ENCODE peak calls at places on chromosomes 2 and 18, in four cellular contexts. One of them, this sample, is unnamed.

GRCh38 chr2:185144159-185144919 is 546.0 kb downstream of the ZNF804A start:
- DNase-seq in fibroblast of the aortic adventitia: no peak
- DNase-seq in AG04450: no peak
- DNase-seq in OCI-LY7: no peak
- DNase-seq in this sample: no peak

GRCh38 chr2:64675860-64676259 is 22.1 kb upstream of the SERTAD2 start:
- DNase-seq in fibroblast of the aortic adventitia: no peak
- DNase-seq in AG04450: no peak
- DNase-seq in OCI-LY7: no peak
- DNase-seq in this sample: no peak

GRCh38 chr18:50805732-50806131 is 14.1 kb downstream of the MRO start:
- DNase-seq in fibroblast of the aortic adventitia: no peak
- DNase-seq in AG04450: no peak
- DNase-seq in OCI-LY7: no peak
- DNase-seq in this sample: no peak

GRCh38 chr18:41954827-41955613 is at the start of gene PIK3C3:
- DNase-seq in fibroblast of the aortic adventitia: peak
- DNase-seq in AG04450: peak
- DNase-seq in OCI-LY7: peak
- DNase-seq in this sample: peak

GRCh38 chr2:66387374-66387773 is 47.6 kb upstream of the MEIS1 start:
- DNase-seq in fibroblast of the aortic adventitia: no peak
- DNase-seq in AG04450: no peak
- DNase-seq in OCI-LY7: no peak
- DNase-seq in this sample: no peak

GRCh38 chr2:17849260-17849659 is 29.2 kb upstream of the KCNS3 start:
- DNase-seq in fibroblast of the aortic adventitia: no peak
- DNase-seq in AG04450: no peak
- DNase-seq in OCI-LY7: no peak
- DNase-seq in this sample: no peak

GRCh38 chr2:212330263-212330662 is 208.3 kb downstream of the ERBB4 start:
- DNase-seq in fibroblast of the aortic adventitia: no peak
- DNase-seq in AG04450: no peak
- DNase-seq in OCI-LY7: no peak
- DNase-seq in this sample: no peak

GRCh38 chr18:57775937-57776336 is 27.2 kb downstream of the ATP8B1 start:
- DNase-seq in fibroblast of the aortic adventitia: peak
- DNase-seq in AG04450: no peak
- DNase-seq in OCI-LY7: no peak
- DNase-seq in this sample: no peak

GRCh38 chr2:45759310-45759851 is 107.9 kb downstream of the PRKCE start:
- DNase-seq in fibroblast of the aortic adventitia: peak
- DNase-seq in AG04450: no peak
- DNase-seq in OCI-LY7: no peak
- DNase-seq in this sample: no peak

GRCh38 chr18:2920027-2920426 is 73.2 kb downstream of the EMILIN2 start:
- DNase-seq in fibroblast of the aortic adventitia: no peak
- DNase-seq in AG04450: no peak
- DNase-seq in OCI-LY7: no peak
- DNase-seq in this sample: no peak

GRCh38 chr2:19124135-19124534 is 234.3 kb downstream of the OSR1 start:
- DNase-seq in fibroblast of the aortic adventitia: peak
- DNase-seq in AG04450: peak
- DNase-seq in OCI-LY7: no peak
- DNase-seq in this sample: no peak

GRCh38 chr2:237872178-237872887 is 12.9 kb downstream of the RAMP1 start:
- DNase-seq in fibroblast of the aortic adventitia: no peak
- DNase-seq in AG04450: no peak
- DNase-seq in OCI-LY7: no peak
- DNase-seq in this sample: no peak

GRCh38 chr2:1586946-1587840 is 157.1 kb downstream of the PXDN start:
- DNase-seq in fibroblast of the aortic adventitia: no peak
- DNase-seq in AG04450: no peak
- DNase-seq in OCI-LY7: no peak
- DNase-seq in this sample: no peak

GRCh38 chr2:144162652-144163051 is 357.3 kb downstream of the ZEB2 start:
- DNase-seq in fibroblast of the aortic adventitia: no peak
- DNase-seq in AG04450: no peak
- DNase-seq in OCI-LY7: peak
- DNase-seq in this sample: peak

GRCh38 chr2:221318751-221319150 is 253.4 kb downstream of the EPHA4 start:
- DNase-seq in fibroblast of the aortic adventitia: no peak
- DNase-seq in AG04450: no peak
- DNase-seq in OCI-LY7: no peak
- DNase-seq in this sample: no peak

GRCh38 chr2:108199726-108200125 is 40.0 kb upstream of the SULT1C3 start:
- DNase-seq in fibroblast of the aortic adventitia: peak
- DNase-seq in AG04450: no peak
- DNase-seq in OCI-LY7: no peak
- DNase-seq in this sample: no peak

GRCh38 chr2:72754628-72755320 is 71.1 kb downstream of the EXOC6B start:
- DNase-seq in fibroblast of the aortic adventitia: peak
- DNase-seq in AG04450: no peak
- DNase-seq in OCI-LY7: no peak
- DNase-seq in this sample: no peak

GRCh38 chr2:225670111-225670974 is 270.8 kb downstream of the NYAP2 start:
- DNase-seq in fibroblast of the aortic adventitia: peak
- DNase-seq in AG04450: peak
- DNase-seq in OCI-LY7: peak
- DNase-seq in this sample: no peak

GRCh38 chr18:10750386-10751035 is 224.7 kb downstream of the NAPG start:
- DNase-seq in fibroblast of the aortic adventitia: peak
- DNase-seq in AG04450: no peak
- DNase-seq in OCI-LY7: no peak
- DNase-seq in this sample: no peak

GRCh38 chr2:231364961-231365810 is 30.3 kb upstream of the B3GNT7 start:
- DNase-seq in fibroblast of the aortic adventitia: peak
- DNase-seq in AG04450: peak
- DNase-seq in OCI-LY7: peak
- DNase-seq in this sample: peak

GRCh38 chr2:237677951-237678481 is 50.6 kb downstream of the LRRFIP1 start:
- DNase-seq in fibroblast of the aortic adventitia: peak
- DNase-seq in AG04450: peak
- DNase-seq in OCI-LY7: peak
- DNase-seq in this sample: no peak

GRCh38 chr2:145411493-145411892 is 891.6 kb upstream of the ZEB2 start:
- DNase-seq in fibroblast of the aortic adventitia: no peak
- DNase-seq in AG04450: no peak
- DNase-seq in OCI-LY7: peak
- DNase-seq in this sample: peak

GRCh38 chr2:17182399-17182798 is 335.8 kb downstream of the RAD51AP2 start:
- DNase-seq in fibroblast of the aortic adventitia: no peak
- DNase-seq in AG04450: no peak
- DNase-seq in OCI-LY7: no peak
- DNase-seq in this sample: no peak

GRCh38 chr2:233100192-233100998 is 40.3 kb downstream of the INPP5D start:
- DNase-seq in fibroblast of the aortic adventitia: no peak
- DNase-seq in AG04450: no peak
- DNase-seq in OCI-LY7: peak
- DNase-seq in this sample: peak

GRCh38 chr2:128710242-128710641 is 391.6 kb upstream of the HS6ST1 start:
- DNase-seq in fibroblast of the aortic adventitia: no peak
- DNase-seq in AG04450: no peak
- DNase-seq in OCI-LY7: no peak
- DNase-seq in this sample: no peak

GRCh38 chr2:45130758-45131157 is 121.5 kb upstream of the SIX2 start:
- DNase-seq in fibroblast of the aortic adventitia: no peak
- DNase-seq in AG04450: no peak
- DNase-seq in OCI-LY7: no peak
- DNase-seq in this sample: no peak

DNA sequence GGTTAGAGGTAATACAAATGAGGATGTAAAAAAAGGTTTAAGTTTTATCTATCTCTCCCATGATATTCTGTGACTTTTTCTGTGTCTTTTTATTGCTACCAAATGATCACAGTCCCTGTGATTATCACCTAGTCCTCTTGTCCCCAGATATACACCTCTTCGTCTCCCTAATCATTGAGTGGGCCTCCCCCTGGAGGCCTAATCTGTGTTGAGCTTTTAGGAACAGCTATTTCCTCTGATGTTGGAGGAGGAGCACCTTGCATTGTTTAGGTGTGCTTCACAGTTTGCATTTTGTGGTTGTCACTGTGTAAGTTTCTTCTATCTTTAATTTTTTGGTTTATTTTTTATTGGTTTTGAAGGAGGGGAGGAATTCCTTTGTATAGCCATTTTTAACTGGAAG is 33.3 kb downstream of the CCDC85A start:
- DNase-seq in fibroblast of the aortic adventitia: no peak
- DNase-seq in AG04450: no peak
- DNase-seq in OCI-LY7: no peak
- DNase-seq in this sample: no peak
- TF ChIP-seq CTCF in fibroblast of the aortic adventitia: no peak
- TF ChIP-seq CTCF in AG04450: no peak
- TF ChIP-seq CTCF in OCI-LY7: no peak
- TF ChIP-seq CTCF in this sample: no peak

DNA sequence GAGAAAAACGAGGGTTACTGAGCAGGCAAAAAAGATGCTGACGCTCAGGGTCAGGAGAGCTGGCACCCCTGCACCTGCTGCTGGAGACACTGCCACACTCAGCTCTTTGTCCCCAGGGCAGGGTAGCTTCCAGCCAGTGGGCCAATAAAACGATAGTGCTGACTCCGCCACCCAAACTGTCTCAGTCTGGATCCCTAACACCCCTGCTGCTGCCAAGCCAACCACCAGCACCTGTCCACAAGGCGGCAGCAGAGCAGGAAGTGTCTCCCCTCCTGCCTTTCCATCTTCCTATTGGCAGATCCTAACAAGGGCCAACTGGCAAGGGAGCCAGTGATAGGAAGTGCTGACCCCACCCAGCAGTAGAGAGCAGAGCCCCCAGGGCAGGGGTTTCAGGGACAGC is 531.5 kb upstream of the SALL3 start:
- DNase-seq in fibroblast of the aortic adventitia: no peak
- DNase-seq in AG04450: no peak
- DNase-seq in OCI-LY7: peak
- DNase-seq in this sample: no peak
- TF ChIP-seq CTCF in fibroblast of the aortic adventitia: no peak
- TF ChIP-seq CTCF in AG04450: no peak
- TF ChIP-seq CTCF in OCI-LY7: peak
- TF ChIP-seq CTCF in this sample: no peak

GRCh38 chr2:26780203-26780760 is 5.6 kb upstream of the CENPA start:
- DNase-seq in fibroblast of the aortic adventitia: no peak
- DNase-seq in AG04450: no peak
- DNase-seq in OCI-LY7: no peak
- DNase-seq in this sample: no peak

GRCh38 chr2:26786207-26787023 is 559 bp downstream of the CENPA start:
- DNase-seq in fibroblast of the aortic adventitia: no peak
- DNase-seq in AG04450: no peak
- DNase-seq in OCI-LY7: peak
- DNase-seq in this sample: peak

GRCh38 chr2:26784570-26785234 is 1.2 kb upstream of the CENPA start:
- DNase-seq in fibroblast of the aortic adventitia: no peak
- DNase-seq in AG04450: no peak
- DNase-seq in OCI-LY7: no peak
- DNase-seq in this sample: no peak

GRCh38 chr2:26782876-26783704 is 2.8 kb upstream of the CENPA start:
- DNase-seq in fibroblast of the aortic adventitia: no peak
- DNase-seq in AG04450: no peak
- DNase-seq in OCI-LY7: no peak
- DNase-seq in this sample: no peak

DNA sequence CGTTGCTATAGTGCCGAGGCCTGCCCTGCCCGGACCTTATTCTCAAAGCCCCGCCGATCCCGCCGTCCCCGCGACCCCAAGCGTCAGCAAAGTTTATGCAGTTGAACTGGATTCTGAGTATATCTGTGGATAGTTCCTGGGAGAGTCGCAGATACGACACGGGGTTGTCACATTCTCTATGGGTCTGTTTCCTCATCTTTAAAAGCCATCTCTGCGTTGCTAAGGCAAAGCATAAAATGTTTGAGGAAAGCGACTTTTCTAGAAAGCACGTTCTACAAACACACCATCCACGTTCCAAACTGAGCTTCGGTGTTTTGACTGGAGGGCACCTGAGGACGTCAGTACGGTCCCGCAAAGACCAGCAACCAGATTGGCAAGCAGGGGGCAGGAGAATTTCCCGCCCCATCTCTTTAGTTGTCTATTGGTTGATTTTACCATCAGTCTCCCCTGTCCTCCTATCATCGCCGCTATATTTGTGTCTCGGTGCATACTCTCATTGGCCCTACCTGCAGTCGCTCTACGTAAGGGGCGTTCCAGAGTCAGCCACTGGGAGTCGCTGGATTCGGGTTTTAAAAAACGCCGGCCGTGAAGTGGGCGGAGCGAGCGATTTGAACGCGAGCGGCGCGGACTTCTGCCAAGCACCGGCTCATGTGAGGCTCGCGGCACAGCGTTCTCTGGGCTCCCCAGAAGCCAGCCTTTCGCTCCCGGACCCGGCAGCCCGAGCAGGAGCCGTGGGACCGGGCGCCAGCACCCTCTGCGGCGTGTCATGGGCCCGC is at the start of gene CENPA:
- DNase-seq in fibroblast of the aortic adventitia: peak
- DNase-seq in AG04450: peak
- DNase-seq in OCI-LY7: peak
- DNase-seq in this sample: peak
- TF ChIP-seq CTCF in fibroblast of the aortic adventitia: peak
- TF ChIP-seq CTCF in AG04450: peak
- TF ChIP-seq CTCF in OCI-LY7: no peak
- TF ChIP-seq CTCF in this sample: no peak

GRCh38 chr18:8522756-8523155 is 86.5 kb upstream of the RAB12 start:
- DNase-seq in fibroblast of the aortic adventitia: no peak
- DNase-seq in AG04450: no peak
- DNase-seq in OCI-LY7: no peak
- DNase-seq in this sample: no peak

GRCh38 chr18:8520266-8520665 is 89.0 kb upstream of the RAB12 start:
- DNase-seq in fibroblast of the aortic adventitia: no peak
- DNase-seq in AG04450: no peak
- DNase-seq in OCI-LY7: no peak
- DNase-seq in this sample: no peak

GRCh38 chr18:8529609-8530008 is 79.6 kb upstream of the RAB12 start:
- DNase-seq in fibroblast of the aortic adventitia: no peak
- DNase-seq in AG04450: no peak
- DNase-seq in OCI-LY7: no peak
- DNase-seq in this sample: no peak

GRCh38 chr18:8526316-8526715 is 82.9 kb upstream of the RAB12 start:
- DNase-seq in fibroblast of the aortic adventitia: no peak
- DNase-seq in AG04450: no peak
- DNase-seq in OCI-LY7: no peak
- DNase-seq in this sample: no peak

DNA sequence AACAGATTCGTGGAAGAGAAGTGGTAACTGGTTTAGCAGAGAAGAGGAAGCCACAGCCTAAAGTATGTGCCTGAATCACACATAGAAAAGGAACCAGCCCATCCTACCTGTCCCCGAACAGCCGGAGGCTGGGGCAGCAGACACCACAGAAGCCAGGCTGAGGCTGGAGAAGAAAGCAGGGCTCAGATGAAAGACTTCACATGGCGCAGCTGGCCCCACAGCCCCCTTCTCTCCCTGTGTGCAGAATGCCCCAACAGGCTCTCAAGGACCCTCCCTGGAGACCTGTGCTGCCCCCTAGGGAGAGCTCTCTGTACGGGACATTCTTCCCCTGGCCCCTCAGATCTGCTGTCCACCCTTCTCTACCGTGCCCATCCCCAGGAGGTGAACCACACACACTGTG is 83.5 kb upstream of the RAB12 start:
- DNase-seq in fibroblast of the aortic adventitia: no peak
- DNase-seq in AG04450: no peak
- DNase-seq in OCI-LY7: peak
- DNase-seq in this sample: peak
- TF ChIP-seq CTCF in fibroblast of the aortic adventitia: no peak
- TF ChIP-seq CTCF in AG04450: peak
- TF ChIP-seq CTCF in OCI-LY7: peak
- TF ChIP-seq CTCF in this sample: no peak

This sample was measured in GM20000.